ENCODE peak calls at places on chromosomes 3 and 15, in six cellular contexts. X, C, B, O, J and L are unnamed samples.
A peak's percentile ranks its signal among the peaks of the same experiment; 100 is the strongest.

GRCh38 chr3:27657404-27657803 is 64.7 kb downstream of the EOMES start:
- DNase-seq in X (no peak), J (no peak), O (no peak), C (peak; percentile 37), B (no peak), L (no peak)

GRCh38 chr3:62805578-62805977 is 69.6 kb downstream of the CADPS start:
- DNase-seq in B (no peak), O (no peak), J (no peak), C (no peak), X (no peak), L (no peak)

GRCh38 chr3:129975332-129976090 is 991 bp downstream of the TRH start:
- DNase-seq in O (peak; percentile 25), C (no peak), B (no peak), J (no peak), X (no peak), L (no peak)

GRCh38 chr3:4680881-4681300 is 187.7 kb downstream of the ITPR1 start:
- DNase-seq in J (no peak), C (no peak), X (no peak), O (no peak), B (no peak), L (no peak)

GRCh38 chr15:88658972-88659931 is 20.4 kb downstream of the ISG20 start:
- DNase-seq in C (no peak), O (no peak), J (peak; percentile 57), B (no peak), X (peak; percentile 87), L (no peak)

GRCh38 chr3:27171113-27171512 is 198.1 kb downstream of the NEK10 start:
- DNase-seq in X (no peak), C (no peak), O (no peak), B (no peak), J (no peak), L (no peak)

GRCh38 chr3:99943931-99944761 is 126.5 kb downstream of the CMSS1 start:
- DNase-seq in J (no peak), X (no peak), O (no peak), C (no peak), B (no peak), L (no peak)

GRCh38 chr3:58962816-58963215 is 87.0 kb downstream of the CFAP20DC start:
- DNase-seq in O (no peak), J (peak; percentile 36), C (no peak), X (no peak), B (no peak), L (no peak)

GRCh38 chr3:39383190-39383912 is at the start of gene SLC25A38:
- DNase-seq in O (peak; percentile 81), C (no peak), X (peak; percentile 96), B (peak; percentile 80), J (peak; percentile 90), L (peak; percentile 88)

GRCh38 chr15:82642656-82643055 is 4.5 kb downstream of the CPEB1 start:
- DNase-seq in J (no peak), B (no peak), C (no peak), X (no peak), O (no peak), L (no peak)

GRCh38 chr3:16927485-16927884 is 42.7 kb downstream of the PLCL2 start:
- DNase-seq in C (no peak), J (no peak), O (no peak), B (no peak), X (no peak), L (no peak)

GRCh38 chr3:149646181-149646766 is 11.6 kb downstream of the WWTR1 start:
- DNase-seq in O (no peak), B (no peak), J (peak; percentile 71), C (no peak), X (no peak), L (no peak)

GRCh38 chr3:71537211-71537611 is 46.3 kb downstream of the FOXP1 start:
- DNase-seq in X (no peak), J (peak; percentile 96), O (no peak), B (no peak), C (peak; percentile 67), L (no peak)

GRCh38 chr15:67941643-67942315 is 101.9 kb upstream of the RNU6-1 start:
- DNase-seq in O (no peak), C (no peak), J (no peak), B (no peak), X (no peak), L (no peak)

GRCh38 chr15:83208357-83208661 is 686 bp upstream of the HDGFL3 start:
- DNase-seq in J (peak; percentile 29), O (no peak), B (no peak), C (no peak), X (no peak), L (no peak)

GRCh38 chr3:39466988-39467387 is 492 bp upstream of the MOBP start:
- DNase-seq in X (no peak), O (no peak), J (no peak), B (no peak), C (no peak), L (no peak)